ENCODE peak calls at places on chromosomes 11 and 22, in six cellular contexts. One of them, this sample, is unnamed. For H3K36me3, the result is how much of the 10 kb centered on the place peaks cover.

GRCh38 chr11:10495464-10495786 is 40.4 kb downstream of the AMPD3 start:
- DNase-seq in left ventricle myocardium inferior: no peak
- DNase-seq in HepG2: no peak
- DNase-seq in heart left ventricle: no peak
- DNase-seq in HCT116: no peak
- DNase-seq in breast epithelium: peak
- DNase-seq in this sample: no peak

GRCh38 chr22:49934144-49934890 is 15.9 kb downstream of the CRELD2 start:
- DNase-seq in HCT116: no peak
- DNase-seq in left ventricle myocardium inferior: peak
- DNase-seq in heart left ventricle: peak
- DNase-seq in breast epithelium: peak
- DNase-seq in HepG2: no peak
- DNase-seq in this sample: no peak

GRCh38 chr11:115321602-115322289 is 182.5 kb downstream of the CADM1 start:
- DNase-seq in breast epithelium: no peak
- DNase-seq in HepG2: no peak
- DNase-seq in left ventricle myocardium inferior: no peak
- DNase-seq in heart left ventricle: no peak
- DNase-seq in HCT116: no peak
- DNase-seq in this sample: no peak

GRCh38 chr11:75261474-75261847 is 20.9 kb downstream of the TPBGL start:
- DNase-seq in heart left ventricle: peak
- DNase-seq in HCT116: no peak
- DNase-seq in left ventricle myocardium inferior: no peak
- DNase-seq in breast epithelium: peak
- DNase-seq in HepG2: no peak
- DNase-seq in this sample: peak

GRCh38 chr22:47816121-47816915 is 1053.9 kb downstream of the TBC1D22A start:
- DNase-seq in heart left ventricle: no peak
- DNase-seq in HepG2: no peak
- DNase-seq in breast epithelium: no peak
- DNase-seq in HCT116: no peak
- DNase-seq in left ventricle myocardium inferior: no peak
- DNase-seq in this sample: no peak

GRCh38 chr22:46362221-46362933 is 26.9 kb downstream of the TRMU start:
- DNase-seq in heart left ventricle: no peak
- DNase-seq in left ventricle myocardium inferior: no peak
- DNase-seq in breast epithelium: no peak
- DNase-seq in HCT116: no peak
- DNase-seq in HepG2: peak
- DNase-seq in this sample: no peak

GRCh38 chr22:49530671-49531532 is 296.8 kb downstream of the BRD1 start:
- DNase-seq in HepG2: no peak
- DNase-seq in left ventricle myocardium inferior: no peak
- DNase-seq in heart left ventricle: no peak
- DNase-seq in breast epithelium: no peak
- DNase-seq in HCT116: no peak
- DNase-seq in this sample: no peak

GRCh38 chr22:39808087-39808486 is 85.5 kb downstream of the ENTHD1 start:
- DNase-seq in HCT116: peak
- DNase-seq in left ventricle myocardium inferior: no peak
- DNase-seq in heart left ventricle: no peak
- DNase-seq in breast epithelium: no peak
- DNase-seq in HepG2: peak
- DNase-seq in this sample: peak

GRCh38 chr11:108880510-108880909 is 215.6 kb downstream of the DDX10 start:
- DNase-seq in HepG2: no peak
- DNase-seq in heart left ventricle: no peak
- DNase-seq in breast epithelium: no peak
- DNase-seq in left ventricle myocardium inferior: no peak
- DNase-seq in HCT116: no peak
- DNase-seq in this sample: no peak

GRCh38 chr11:69698362-69698761 is 5.5 kb downstream of the FGF19 start:
- DNase-seq in breast epithelium: no peak
- DNase-seq in left ventricle myocardium inferior: no peak
- DNase-seq in HepG2: no peak
- DNase-seq in HCT116: no peak
- DNase-seq in heart left ventricle: no peak
- DNase-seq in this sample: no peak

GRCh38 chr11:78066471-78066870 is 2.8 kb downstream of the THRSP start:
- DNase-seq in HCT116: no peak
- DNase-seq in heart left ventricle: no peak
- DNase-seq in breast epithelium: no peak
- DNase-seq in left ventricle myocardium inferior: no peak
- DNase-seq in HepG2: no peak
- DNase-seq in this sample: no peak

DNA sequence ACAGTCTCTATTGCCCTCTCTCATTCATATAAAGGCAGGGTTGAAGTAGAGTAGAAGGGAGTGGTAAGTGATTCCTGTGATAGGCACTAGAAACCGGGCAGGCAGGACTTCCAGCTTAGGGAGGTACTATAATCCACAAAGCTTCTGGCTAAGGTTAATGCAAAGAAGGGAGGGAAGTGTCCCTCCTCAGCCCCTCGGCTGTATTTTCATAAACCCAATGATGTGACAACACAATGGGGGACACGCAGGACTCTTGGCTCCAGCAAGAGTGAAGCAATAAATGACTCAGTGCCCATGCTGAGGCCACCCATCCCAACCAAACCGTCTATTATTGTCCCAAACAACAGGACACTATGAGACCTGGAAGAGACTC is 90.7 kb downstream of the ETS1 start:
- DNase-seq in left ventricle myocardium inferior: no peak
- DNase-seq in HCT116: no peak
- DNase-seq in HepG2: no peak
- DNase-seq in breast epithelium: no peak
- DNase-seq in heart left ventricle: no peak
- DNase-seq in this sample: no peak
- H3K36me3 ChIP-seq in left ventricle myocardium inferior: under half
- H3K36me3 ChIP-seq in HCT116: under half
- H3K36me3 ChIP-seq in HepG2: under half
- H3K36me3 ChIP-seq in breast epithelium: under half
- H3K36me3 ChIP-seq in heart left ventricle: under half
- H3K36me3 ChIP-seq in this sample: under half

GRCh38 chr11:88292156-88292844 is 45.2 kb downstream of the CTSC start:
- DNase-seq in heart left ventricle: no peak
- DNase-seq in breast epithelium: no peak
- DNase-seq in HCT116: peak
- DNase-seq in left ventricle myocardium inferior: no peak
- DNase-seq in HepG2: peak
- DNase-seq in this sample: peak
- H3K36me3 ChIP-seq in heart left ventricle: under half
- H3K36me3 ChIP-seq in breast epithelium: under half
- H3K36me3 ChIP-seq in HCT116: under half
- H3K36me3 ChIP-seq in left ventricle myocardium inferior: under half
- H3K36me3 ChIP-seq in HepG2: under half
- H3K36me3 ChIP-seq in this sample: under half

GRCh38 chr22:24039046-24039445 is 27.9 kb downstream of the CABIN1 start:
- DNase-seq in HCT116: no peak
- DNase-seq in breast epithelium: no peak
- DNase-seq in HepG2: no peak
- DNase-seq in heart left ventricle: no peak
- DNase-seq in left ventricle myocardium inferior: no peak
- DNase-seq in this sample: no peak
- H3K36me3 ChIP-seq in HCT116: under half
- H3K36me3 ChIP-seq in breast epithelium: under half
- H3K36me3 ChIP-seq in HepG2: under half
- H3K36me3 ChIP-seq in heart left ventricle: under half
- H3K36me3 ChIP-seq in left ventricle myocardium inferior: half or more
- H3K36me3 ChIP-seq in this sample: half or more

GRCh38 chr11:57598831-57599155 is 1.3 kb downstream of the SERPING1 start:
- DNase-seq in breast epithelium: no peak
- DNase-seq in left ventricle myocardium inferior: no peak
- DNase-seq in HepG2: no peak
- DNase-seq in HCT116: no peak
- DNase-seq in heart left ventricle: no peak
- DNase-seq in this sample: no peak

GRCh38 chr11:57599381-57599780 is 1.9 kb downstream of the SERPING1 start:
- DNase-seq in HepG2: no peak
- DNase-seq in left ventricle myocardium inferior: no peak
- DNase-seq in heart left ventricle: no peak
- DNase-seq in HCT116: no peak
- DNase-seq in breast epithelium: no peak
- DNase-seq in this sample: no peak

GRCh38 chr11:57601297-57601696 is 3.8 kb downstream of the SERPING1 start:
- DNase-seq in left ventricle myocardium inferior: no peak
- DNase-seq in heart left ventricle: no peak
- DNase-seq in HCT116: no peak
- DNase-seq in HepG2: no peak
- DNase-seq in breast epithelium: no peak
- DNase-seq in this sample: no peak

GRCh38 chr11:57604289-57605010 is 7.0 kb downstream of the SERPING1 start:
- DNase-seq in HCT116: no peak
- DNase-seq in left ventricle myocardium inferior: no peak
- DNase-seq in breast epithelium: no peak
- DNase-seq in HepG2: no peak
- DNase-seq in heart left ventricle: no peak
- DNase-seq in this sample: no peak
- H3K36me3 ChIP-seq in HCT116: under half
- H3K36me3 ChIP-seq in left ventricle myocardium inferior: half or more
- H3K36me3 ChIP-seq in breast epithelium: under half
- H3K36me3 ChIP-seq in HepG2: under half
- H3K36me3 ChIP-seq in heart left ventricle: under half
- H3K36me3 ChIP-seq in this sample: under half

GRCh38 chr11:120441592-120441991 is 70.0 kb upstream of the GRIK4 start:
- DNase-seq in heart left ventricle: no peak
- DNase-seq in breast epithelium: no peak
- DNase-seq in HepG2: no peak
- DNase-seq in HCT116: no peak
- DNase-seq in left ventricle myocardium inferior: no peak
- DNase-seq in this sample: no peak
- H3K36me3 ChIP-seq in heart left ventricle: under half
- H3K36me3 ChIP-seq in breast epithelium: under half
- H3K36me3 ChIP-seq in HepG2: under half
- H3K36me3 ChIP-seq in HCT116: under half
- H3K36me3 ChIP-seq in left ventricle myocardium inferior: half or more
- H3K36me3 ChIP-seq in this sample: under half

DNA sequence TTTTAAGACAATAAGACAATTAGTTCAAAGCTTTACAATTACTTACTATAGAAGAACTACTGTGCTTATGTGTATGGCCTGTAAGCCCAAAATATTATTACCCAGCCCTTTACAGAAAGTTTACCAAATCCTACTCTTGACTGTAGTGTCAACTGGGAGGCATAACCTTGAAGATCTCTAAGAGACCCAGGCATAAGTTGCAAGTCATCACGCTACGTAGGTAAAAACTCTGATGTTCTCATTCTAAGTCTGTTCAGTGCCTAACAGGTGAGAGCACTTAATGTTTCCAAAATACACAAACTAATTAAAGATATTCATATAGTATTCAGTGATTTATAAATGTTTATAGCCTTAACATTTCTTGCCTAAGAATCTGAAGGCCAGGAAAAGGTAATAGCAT is 12.9 kb downstream of the SESN3 start:
- DNase-seq in HCT116: no peak
- DNase-seq in heart left ventricle: no peak
- DNase-seq in HepG2: no peak
- DNase-seq in breast epithelium: no peak
- DNase-seq in left ventricle myocardium inferior: no peak
- DNase-seq in this sample: no peak
- H3K36me3 ChIP-seq in HCT116: under half
- H3K36me3 ChIP-seq in heart left ventricle: under half
- H3K36me3 ChIP-seq in HepG2: under half
- H3K36me3 ChIP-seq in breast epithelium: under half
- H3K36me3 ChIP-seq in left ventricle myocardium inferior: under half
- H3K36me3 ChIP-seq in this sample: under half

This sample was measured in BE2C.